ENCODE peak calls at places on chromosomes 13 and 19, in five cellular contexts. D, Y, L, N and I are unnamed samples.
A peak's percentile ranks its signal among the peaks of the same experiment; 100 is the strongest.

GRCh38 chr19:55258476-55258827 is 365 bp downstream of the PPP6R1 start:
- DNase-seq in L (no peak), Y (peak; percentile 66), D (no peak), N (no peak), I (no peak)

GRCh38 chr19:49946415-49946814 is 14.6 kb downstream of the SIGLEC11 start:
- DNase-seq in N (peak; percentile 10), D (no peak), Y (no peak), L (no peak), I (no peak)

GRCh38 chr13:71240906-71241305 is 626.1 kb downstream of the DACH1 start:
- DNase-seq in Y (no peak), D (no peak), L (no peak), N (no peak), I (no peak)

GRCh38 chr19:11984986-11985385 is 20.1 kb downstream of the ZNF763 start:
- DNase-seq in L (no peak), Y (peak; percentile 22), N (no peak), D (no peak), I (no peak)

GRCh38 chr13:86838411-86839120 is 832.6 kb upstream of the SLITRK5 start:
- DNase-seq in N (no peak), Y (no peak), L (no peak), D (no peak), I (no peak)

GRCh38 chr19:45508681-45508930 is 1.3 kb downstream of the VASP start:
- DNase-seq in D (no peak), N (no peak), Y (no peak), L (no peak), I (no peak)

GRCh38 chr19:33723512-33723911 is 73.2 kb upstream of the KCTD15 start:
- DNase-seq in D (no peak), Y (no peak), L (no peak), N (no peak), I (no peak)

GRCh38 chr13:95484052-95484451 is 68.5 kb upstream of the CLDN10 start:
- DNase-seq in L (no peak), D (no peak), N (no peak), Y (no peak), I (no peak)

GRCh38 chr19:34832581-34833112 is 59.6 kb upstream of the ZNF599 start:
- DNase-seq in N (no peak), D (no peak), Y (no peak), L (no peak), I (no peak)